ENCODE peak calls at places on chromosomes 12 and 14, in seven cellular contexts. One of them, this sample, is unnamed. For H3K4me1, the result is how much of the 10 kb centered on the place peaks cover.

GRCh38 chr14:33207467-33208015 is 268.9 kb downstream of the NPAS3 start:
- DNase-seq in spleen: no peak
- DNase-seq in A549: no peak
- DNase-seq in mammary epithelial cell: no peak
- DNase-seq in mucosa of descending colon: no peak
- DNase-seq in heart right ventricle: no peak
- DNase-seq in stomach: no peak
- DNase-seq in this sample: no peak

GRCh38 chr12:5987573-5987972 is 42.5 kb upstream of the ANO2 start:
- DNase-seq in spleen: no peak
- DNase-seq in A549: no peak
- DNase-seq in mammary epithelial cell: no peak
- DNase-seq in mucosa of descending colon: no peak
- DNase-seq in heart right ventricle: no peak
- DNase-seq in stomach: no peak
- DNase-seq in this sample: no peak

GRCh38 chr12:25328082-25328712 is 77.5 kb upstream of the KRAS start:
- DNase-seq in spleen: no peak
- DNase-seq in A549: no peak
- DNase-seq in mammary epithelial cell: peak
- DNase-seq in mucosa of descending colon: no peak
- DNase-seq in heart right ventricle: no peak
- DNase-seq in stomach: no peak
- DNase-seq in this sample: no peak

GRCh38 chr14:52091913-52092312 is 23.1 kb upstream of the NID2 start:
- DNase-seq in spleen: no peak
- DNase-seq in A549: no peak
- DNase-seq in mammary epithelial cell: no peak
- DNase-seq in mucosa of descending colon: no peak
- DNase-seq in heart right ventricle: no peak
- DNase-seq in stomach: no peak
- DNase-seq in this sample: no peak

GRCh38 chr14:50521912-50522341 is 10.4 kb downstream of the MAP4K5 start:
- DNase-seq in spleen: no peak
- DNase-seq in A549: no peak
- DNase-seq in mammary epithelial cell: no peak
- DNase-seq in mucosa of descending colon: no peak
- DNase-seq in heart right ventricle: no peak
- DNase-seq in stomach: no peak
- DNase-seq in this sample: no peak

GRCh38 chr14:89720741-89721315 is 233.7 kb downstream of the EFCAB11 start:
- DNase-seq in spleen: peak
- DNase-seq in A549: no peak
- DNase-seq in mammary epithelial cell: no peak
- DNase-seq in mucosa of descending colon: peak
- DNase-seq in heart right ventricle: peak
- DNase-seq in stomach: peak
- DNase-seq in this sample: peak

GRCh38 chr12:1297206-1297605 is 297.2 kb downstream of the FBXL14 start:
- DNase-seq in spleen: no peak
- DNase-seq in A549: no peak
- DNase-seq in mammary epithelial cell: no peak
- DNase-seq in mucosa of descending colon: no peak
- DNase-seq in heart right ventricle: no peak
- DNase-seq in stomach: no peak
- DNase-seq in this sample: no peak

GRCh38 chr12:4293299-4293941 is 19.9 kb downstream of the CCND2 start:
- DNase-seq in spleen: no peak
- DNase-seq in A549: no peak
- DNase-seq in mammary epithelial cell: no peak
- DNase-seq in mucosa of descending colon: no peak
- DNase-seq in heart right ventricle: no peak
- DNase-seq in stomach: no peak
- DNase-seq in this sample: no peak

GRCh38 chr14:99612065-99612736 is 8.2 kb upstream of the CCDC85C start:
- DNase-seq in spleen: no peak
- DNase-seq in A549: no peak
- DNase-seq in mammary epithelial cell: peak
- DNase-seq in mucosa of descending colon: no peak
- DNase-seq in heart right ventricle: no peak
- DNase-seq in stomach: peak
- DNase-seq in this sample: no peak

GRCh38 chr14:68727315-68728078 is 65.4 kb downstream of the ZFP36L1 start:
- DNase-seq in spleen: no peak
- DNase-seq in A549: no peak
- DNase-seq in mammary epithelial cell: no peak
- DNase-seq in mucosa of descending colon: no peak
- DNase-seq in heart right ventricle: no peak
- DNase-seq in stomach: no peak
- DNase-seq in this sample: no peak

GRCh38 chr14:77554816-77555599 is 56.4 kb upstream of the ISM2 start:
- DNase-seq in spleen: no peak
- DNase-seq in A549: no peak
- DNase-seq in mammary epithelial cell: no peak
- DNase-seq in mucosa of descending colon: no peak
- DNase-seq in heart right ventricle: no peak
- DNase-seq in stomach: no peak
- DNase-seq in this sample: no peak

GRCh38 chr14:56676042-56676441 is 96.4 kb downstream of the TMEM260 start:
- DNase-seq in spleen: no peak
- DNase-seq in A549: no peak
- DNase-seq in mammary epithelial cell: no peak
- DNase-seq in mucosa of descending colon: no peak
- DNase-seq in heart right ventricle: no peak
- DNase-seq in stomach: no peak
- DNase-seq in this sample: no peak

GRCh38 chr12:29131539-29131938 is 17.5 kb upstream of the FAR2 start:
- DNase-seq in spleen: no peak
- DNase-seq in A549: no peak
- DNase-seq in mammary epithelial cell: no peak
- DNase-seq in mucosa of descending colon: no peak
- DNase-seq in heart right ventricle: no peak
- DNase-seq in stomach: no peak
- DNase-seq in this sample: no peak

GRCh38 chr14:101074124-101075024 is 170.9 kb upstream of the RTL1 start:
- DNase-seq in spleen: peak
- DNase-seq in A549: no peak
- DNase-seq in mammary epithelial cell: no peak
- DNase-seq in mucosa of descending colon: no peak
- DNase-seq in heart right ventricle: no peak
- DNase-seq in stomach: peak
- DNase-seq in this sample: no peak

GRCh38 chr12:46659844-46660243 is 166.0 kb downstream of the SLC38A4 start:
- DNase-seq in spleen: no peak
- DNase-seq in A549: no peak
- DNase-seq in mammary epithelial cell: no peak
- DNase-seq in mucosa of descending colon: no peak
- DNase-seq in heart right ventricle: no peak
- DNase-seq in stomach: no peak
- DNase-seq in this sample: no peak

GRCh38 chr14:105117257-105117646 is 51.3 kb downstream of the JAG2 start:
- DNase-seq in spleen: no peak
- DNase-seq in A549: no peak
- DNase-seq in mammary epithelial cell: no peak
- DNase-seq in mucosa of descending colon: no peak
- DNase-seq in heart right ventricle: no peak
- DNase-seq in stomach: no peak
- DNase-seq in this sample: no peak

GRCh38 chr14:75232597-75232996 is 46.0 kb upstream of the FOS start:
- DNase-seq in spleen: no peak
- DNase-seq in A549: no peak
- DNase-seq in mammary epithelial cell: no peak
- DNase-seq in mucosa of descending colon: no peak
- DNase-seq in heart right ventricle: no peak
- DNase-seq in stomach: no peak
- DNase-seq in this sample: no peak

GRCh38 chr14:22012452-22012851 is 338.8 kb upstream of the OR4E1 start:
- DNase-seq in spleen: no peak
- DNase-seq in A549: no peak
- DNase-seq in mammary epithelial cell: no peak
- DNase-seq in mucosa of descending colon: no peak
- DNase-seq in heart right ventricle: no peak
- DNase-seq in stomach: no peak
- DNase-seq in this sample: no peak

GRCh38 chr12:103855036-103855712 is 14.1 kb upstream of the NT5DC3 start:
- DNase-seq in spleen: no peak
- DNase-seq in A549: no peak
- DNase-seq in mammary epithelial cell: peak
- DNase-seq in mucosa of descending colon: no peak
- DNase-seq in heart right ventricle: no peak
- DNase-seq in stomach: no peak
- DNase-seq in this sample: no peak

GRCh38 chr12:55706840-55707671 is 648 bp downstream of the ITGA7 start:
- DNase-seq in spleen: peak
- DNase-seq in A549: no peak
- DNase-seq in mammary epithelial cell: no peak
- DNase-seq in mucosa of descending colon: no peak
- DNase-seq in heart right ventricle: no peak
- DNase-seq in stomach: no peak
- DNase-seq in this sample: peak

GRCh38 chr14:94679941-94680340 is 67.8 kb downstream of the SERPINA3 start:
- DNase-seq in spleen: peak
- DNase-seq in A549: no peak
- DNase-seq in mammary epithelial cell: no peak
- DNase-seq in mucosa of descending colon: no peak
- DNase-seq in heart right ventricle: no peak
- DNase-seq in stomach: no peak
- DNase-seq in this sample: peak
- H3K4me3 ChIP-seq in spleen: no peak
- H3K4me3 ChIP-seq in A549: no peak
- H3K4me3 ChIP-seq in mammary epithelial cell: no peak
- H3K4me3 ChIP-seq in mucosa of descending colon: no peak
- H3K4me3 ChIP-seq in heart right ventricle: no peak
- H3K4me3 ChIP-seq in stomach: no peak
- H3K4me3 ChIP-seq in this sample: no peak

GRCh38 chr12:57940915-57941164 is 527 bp upstream of the ATP23 start:
- DNase-seq in spleen: no peak
- DNase-seq in A549: no peak
- DNase-seq in mammary epithelial cell: no peak
- DNase-seq in mucosa of descending colon: no peak
- DNase-seq in heart right ventricle: no peak
- DNase-seq in stomach: no peak
- DNase-seq in this sample: no peak

GRCh38 chr12:57943438-57944080 is 2.2 kb downstream of the ATP23 start:
- DNase-seq in spleen: no peak
- DNase-seq in A549: no peak
- DNase-seq in mammary epithelial cell: no peak
- DNase-seq in mucosa of descending colon: no peak
- DNase-seq in heart right ventricle: no peak
- DNase-seq in stomach: no peak
- DNase-seq in this sample: no peak

GRCh38 chr12:57940052-57940914 is 1.1 kb upstream of the ATP23 start:
- DNase-seq in spleen: no peak
- DNase-seq in A549: no peak
- DNase-seq in mammary epithelial cell: peak
- DNase-seq in mucosa of descending colon: no peak
- DNase-seq in heart right ventricle: no peak
- DNase-seq in stomach: no peak
- DNase-seq in this sample: no peak

GRCh38 chr12:57939291-57939690 is 2.1 kb upstream of the ATP23 start:
- DNase-seq in spleen: no peak
- DNase-seq in A549: no peak
- DNase-seq in mammary epithelial cell: peak
- DNase-seq in mucosa of descending colon: no peak
- DNase-seq in heart right ventricle: no peak
- DNase-seq in stomach: no peak
- DNase-seq in this sample: no peak

DNA sequence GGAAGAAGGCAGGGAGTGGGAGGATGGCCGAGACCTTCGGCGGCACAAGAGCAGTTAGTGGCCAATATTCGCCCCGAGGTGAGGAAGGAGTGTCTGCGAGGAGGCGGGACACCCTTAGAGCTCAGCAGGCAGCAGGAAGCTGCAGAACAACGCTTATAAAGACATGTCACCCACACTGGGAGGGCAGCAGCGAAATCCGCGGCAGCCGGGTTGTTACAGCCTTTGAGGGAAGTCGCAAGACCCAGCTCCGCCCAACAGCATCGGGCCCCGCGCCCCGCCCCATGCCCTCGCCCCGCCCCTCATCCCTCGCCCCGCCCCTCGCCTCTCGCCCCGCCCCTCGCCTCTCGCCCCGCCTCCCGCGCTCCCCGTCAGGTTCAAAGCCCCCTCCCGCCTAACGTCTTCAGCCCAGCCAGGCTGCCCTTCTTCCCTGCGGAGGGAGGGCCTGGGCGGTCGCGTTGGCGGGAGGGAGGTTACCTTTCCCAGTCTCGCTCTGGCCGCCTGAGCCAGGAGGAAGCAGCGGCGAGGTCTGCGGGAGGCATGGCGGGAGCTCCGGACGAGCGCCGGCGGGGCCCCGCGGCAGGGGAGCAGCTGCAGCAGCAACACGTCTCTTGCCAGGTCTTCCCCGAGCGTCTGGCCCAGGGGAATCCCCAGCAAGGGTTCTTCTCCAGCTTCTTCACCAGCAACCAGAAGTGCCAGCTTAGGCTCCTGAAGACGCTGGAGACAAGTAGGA is at the start of gene ATP23:
- DNase-seq in spleen: peak
- DNase-seq in A549: peak
- DNase-seq in mammary epithelial cell: peak
- DNase-seq in mucosa of descending colon: peak
- DNase-seq in heart right ventricle: peak
- DNase-seq in stomach: peak
- DNase-seq in this sample: peak
- H3K4me1 ChIP-seq in spleen: under half
- H3K4me1 ChIP-seq in A549: under half
- H3K4me1 ChIP-seq in mammary epithelial cell: under half
- H3K4me1 ChIP-seq in mucosa of descending colon: under half
- H3K4me1 ChIP-seq in heart right ventricle: under half
- H3K4me1 ChIP-seq in stomach: under half
- H3K4me1 ChIP-seq in this sample: under half

DNA sequence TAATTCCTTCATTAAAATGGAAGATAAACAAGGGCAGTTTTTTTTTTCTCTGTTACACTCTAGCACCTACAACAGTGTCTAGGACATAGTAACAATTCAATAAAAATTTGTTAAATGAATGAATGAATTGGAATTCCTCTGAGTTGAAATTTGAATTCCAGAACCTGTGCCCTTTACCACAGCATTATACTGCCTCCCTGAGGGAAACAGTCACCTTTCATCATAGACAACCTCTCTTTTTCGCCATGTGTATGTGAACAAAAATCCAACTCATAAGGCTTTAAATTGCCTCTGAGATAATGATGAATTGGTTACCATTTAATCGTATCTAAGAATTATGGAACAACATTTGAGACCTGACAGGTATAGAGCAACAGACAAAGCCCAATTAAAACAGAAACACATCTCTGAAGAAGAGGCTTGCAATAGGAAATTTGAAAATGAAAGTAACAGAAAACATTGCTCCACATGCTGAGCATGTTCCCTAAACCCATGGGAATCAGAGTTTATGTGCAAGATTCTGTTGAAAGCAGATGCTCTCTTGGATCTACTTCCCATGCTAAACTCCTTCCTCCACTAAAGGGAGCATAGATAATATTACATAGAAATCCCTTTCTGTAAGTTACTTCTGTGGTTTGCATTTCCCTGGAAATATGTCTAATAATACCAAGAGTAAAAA is 657.8 kb downstream of the GALC start:
- DNase-seq in spleen: no peak
- DNase-seq in A549: no peak
- DNase-seq in mammary epithelial cell: peak
- DNase-seq in mucosa of descending colon: no peak
- DNase-seq in heart right ventricle: no peak
- DNase-seq in stomach: no peak
- DNase-seq in this sample: no peak
- TF ChIP-seq CTCF in spleen: no peak
- TF ChIP-seq CTCF in A549: no peak
- TF ChIP-seq CTCF in mammary epithelial cell: peak
- TF ChIP-seq CTCF in mucosa of descending colon: no peak
- TF ChIP-seq CTCF in heart right ventricle: no peak
- TF ChIP-seq CTCF in stomach: no peak
- TF ChIP-seq CTCF in this sample: no peak

GRCh38 chr14:73996731-73997107 is 22.4 kb downstream of the ENTPD5 start:
- DNase-seq in spleen: no peak
- DNase-seq in A549: no peak
- DNase-seq in mammary epithelial cell: no peak
- DNase-seq in mucosa of descending colon: no peak
- DNase-seq in heart right ventricle: no peak
- DNase-seq in stomach: no peak
- DNase-seq in this sample: no peak
- H3K4me3 ChIP-seq in spleen: no peak
- H3K4me3 ChIP-seq in A549: no peak
- H3K4me3 ChIP-seq in mammary epithelial cell: no peak
- H3K4me3 ChIP-seq in mucosa of descending colon: peak
- H3K4me3 ChIP-seq in heart right ventricle: no peak
- H3K4me3 ChIP-seq in stomach: no peak
- H3K4me3 ChIP-seq in this sample: no peak

This sample was measured in tibial artery.